ENCODE peak calls at places on chromosome 18, in four cellular contexts. R, W, F and Q are unnamed samples.

GRCh38 chr18:32349728-32350395 is 120.8 kb downstream of the GAREM1 start:
- DNase-seq in W (peak), F (peak), R (no peak), Q (peak)

GRCh38 chr18:78407456-78407823 is 572.2 kb upstream of the SALL3 start:
- DNase-seq in R (peak), W (no peak), F (no peak), Q (no peak)

GRCh38 chr18:34631567-34631966 is 78.5 kb upstream of the DTNA start:
- DNase-seq in R (peak), W (no peak), F (no peak), Q (no peak)

GRCh38 chr18:22844184-22844583 is 88.9 kb upstream of the RBBP8 start:
- DNase-seq in R (no peak), W (no peak), F (peak), Q (peak)

GRCh38 chr18:76977108-76977621 is 154.8 kb downstream of the ZNF236 start:
- DNase-seq in W (no peak), F (no peak), R (no peak), Q (no peak)

GRCh38 chr18:44733069-44733753 is 52.5 kb downstream of the SETBP1 start:
- DNase-seq in W (peak), R (no peak), F (peak), Q (peak)

GRCh38 chr18:11040823-11041712 is 108.3 kb downstream of the PIEZO2 start:
- DNase-seq in F (peak), W (peak), R (no peak), Q (peak)

GRCh38 chr18:31942301-31942998 is 478 bp downstream of the TRAPPC8 start:
- DNase-seq in F (peak), W (peak), R (no peak), Q (peak)

GRCh38 chr18:62425465-62426190 is 97.2 kb upstream of the ZCCHC2 start:
- DNase-seq in R (peak), W (peak), F (peak), Q (peak)

GRCh38 chr18:40325988-40326387 is 1629.0 kb upstream of the PIK3C3 start:
- DNase-seq in R (no peak), F (no peak), W (no peak), Q (no peak)

GRCh38 chr18:73717570-73717969 is 430.1 kb downstream of the FBXO15 start:
- DNase-seq in R (no peak), W (no peak), F (peak), Q (peak)

GRCh38 chr18:3447895-3448844 is 1.8 kb upstream of the TGIF1 start:
- DNase-seq in R (peak), F (peak), W (peak), Q (peak)
- TF ChIP-seq CTCF in R (peak), F (peak), W (no peak), Q (peak)

GRCh38 chr18:12838178-12838634 is 45.8 kb downstream of the PTPN2 start:
- DNase-seq in R (no peak), W (peak), F (peak), Q (peak)
- H3K4me3 ChIP-seq in R (peak), W (peak), F (no peak), Q (peak)

GRCh38 chr18:47557160-47557559 is 305.7 kb upstream of the SKOR2 start:
- DNase-seq in F (no peak), R (no peak), W (no peak), Q (no peak)
- TF ChIP-seq CTCF in F (no peak), R (no peak), W (no peak), Q (no peak)

GRCh38 chr18:52288403-52289004 is 51.5 kb upstream of the DCC start:
- DNase-seq in F (peak), W (no peak), R (no peak), Q (peak)
- H3K4me3 ChIP-seq in F (no peak), W (no peak), R (no peak), Q (no peak)

DNA sequence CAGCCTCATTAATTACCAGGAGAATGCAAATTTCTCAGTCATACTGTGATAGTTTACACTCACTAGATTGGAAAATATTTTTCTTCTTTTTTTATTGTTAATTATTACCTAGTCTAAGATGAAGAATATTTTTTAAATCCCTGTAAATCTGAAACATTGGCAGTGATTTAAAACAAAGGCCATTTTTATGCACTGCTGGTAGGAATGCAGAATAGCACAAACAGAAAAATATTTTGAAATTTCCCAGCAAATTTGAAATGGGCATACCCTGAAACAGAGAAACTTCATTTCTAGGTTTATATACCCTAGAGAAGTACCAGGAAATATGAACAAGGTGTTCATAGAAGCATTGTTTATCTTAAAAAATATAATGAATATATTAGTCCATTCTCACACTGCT is 31.0 kb downstream of the DYNAP start:
- DNase-seq in F (no peak), R (no peak), W (no peak), Q (no peak)
- TF ChIP-seq CTCF in F (no peak), R (no peak), W (peak), Q (peak)